ENCODE peak calls at places on chromosome 18, in eight cellular contexts. D is K562, W is GM23338, K is A549, I is HCT116, T is SK-N-SH, Y is GM12878, S is HL-60. L is an unnamed sample.

GRCh38 chr18:23538870-23539269 is 35.6 kb downstream of the RMC1 start:
- DNase-seq in W (no peak), I (no peak), S (no peak), T (no peak), Y (no peak), K (no peak), D (no peak), L (no peak)

GRCh38 chr18:42187611-42188378 is 232.8 kb downstream of the PIK3C3 start:
- DNase-seq in T (no peak), K (no peak), I (no peak), D (no peak), Y (peak; percentile 46), S (no peak), W (no peak), L (no peak)

GRCh38 chr18:47595816-47596501 is 334.5 kb downstream of the SMAD2 start:
- DNase-seq in D (peak; percentile 50), Y (peak; percentile 8), T (no peak), W (peak; percentile 85), K (peak; percentile 9), S (no peak), I (peak; percentile 10), L (peak; percentile 2)

GRCh38 chr18:79588636-79589481 is 90.7 kb upstream of the CTDP1 start:
- DNase-seq in I (no peak), T (no peak), W (peak; percentile 50), D (no peak), S (no peak), Y (no peak), K (no peak), L (no peak)

GRCh38 chr18:57575542-57575941 is 11.0 kb downstream of the FECH start:
- DNase-seq in Y (no peak), W (no peak), T (no peak), K (no peak), S (no peak), I (no peak), D (no peak), L (no peak)

GRCh38 chr18:56789004-56789888 is 138.1 kb downstream of the WDR7 start:
- DNase-seq in D (peak; percentile 30), W (peak; percentile 81), I (peak; percentile 23), S (peak; percentile 39), T (peak; percentile 4), K (peak; percentile 36), Y (no peak), L (peak; percentile 13)

GRCh38 chr18:55997156-55997561 is 409.2 kb upstream of the TCF4 start:
- DNase-seq in Y (no peak), S (no peak), D (no peak), I (no peak), W (peak; percentile 22), K (no peak), T (no peak), L (no peak)

GRCh38 chr18:11672198-11672597 is 16.9 kb upstream of the GNAL start:
- DNase-seq in T (no peak), Y (no peak), W (no peak), K (no peak), S (no peak), I (no peak), D (no peak), L (no peak)

GRCh38 chr18:52160652-52161051 is 179.3 kb upstream of the DCC start:
- DNase-seq in K (peak; percentile 0), S (no peak), I (no peak), W (peak; percentile 73), D (no peak), T (no peak), Y (no peak), L (no peak)

GRCh38 chr18:2970762-2971659 is 41.9 kb downstream of the LPIN2 start:
- DNase-seq in K (no peak), W (no peak), S (peak; percentile 92), T (no peak), I (no peak), D (no peak), Y (no peak), L (no peak)

GRCh38 chr18:10973579-10974260 is 175.6 kb downstream of the PIEZO2 start:
- DNase-seq in D (no peak), S (no peak), K (peak; percentile 0), I (no peak), W (no peak), T (no peak), Y (no peak), L (peak; percentile 2)

GRCh38 chr18:69845588-69846506 is 101.8 kb downstream of the CD226 start:
- DNase-seq in I (no peak), Y (no peak), D (no peak), K (peak; percentile 22), T (no peak), W (peak; percentile 43), S (no peak), L (no peak)

GRCh38 chr18:23138470-23138869 is 3.2 kb downstream of the CABLES1 start:
- DNase-seq in T (peak; percentile 39), I (no peak), D (no peak), K (no peak), Y (no peak), W (no peak), S (no peak), L (no peak)

GRCh38 chr18:55268146-55268545 is 308.9 kb upstream of the CCDC68 start:
- DNase-seq in T (no peak), K (no peak), I (no peak), W (no peak), D (no peak), S (no peak), Y (peak; percentile 94), L (no peak)

GRCh38 chr18:9557250-9557943 is 57.0 kb downstream of the PPP4R1 start:
- DNase-seq in S (no peak), T (no peak), I (no peak), W (no peak), D (no peak), K (no peak), Y (no peak), L (no peak)

GRCh38 chr18:70452501-70452900 is 163.7 kb downstream of the SOCS6 start:
- DNase-seq in T (no peak), I (no peak), D (no peak), K (no peak), Y (no peak), W (peak; percentile 24), S (no peak), L (no peak)

GRCh38 chr18:49250819-49251388 is 209.5 kb downstream of the DYM start:
- DNase-seq in S (peak; percentile 37), K (peak; percentile 16), W (peak; percentile 50), T (peak; percentile 26), D (no peak), Y (no peak), I (no peak), L (no peak)

GRCh38 chr18:49247786-49248185 is 212.7 kb downstream of the DYM start:
- DNase-seq in K (peak; percentile 2), W (no peak), Y (no peak), D (no peak), I (no peak), T (no peak), S (no peak), L (no peak)

GRCh38 chr18:49249523-49249922 is 210.9 kb downstream of the DYM start:
- DNase-seq in K (peak; percentile 12), T (no peak), Y (no peak), W (no peak), I (no peak), D (no peak), S (peak; percentile 74), L (no peak)

GRCh38 chr18:49251451-49251850 is 209.0 kb downstream of the DYM start:
- DNase-seq in K (no peak), Y (no peak), S (no peak), D (no peak), I (no peak), T (no peak), W (no peak), L (no peak)
- TF ChIP-seq REST in K (no peak), Y (no peak), S (no peak), D (no peak), I (no peak), T (no peak), W (no peak), L (no peak)

GRCh38 chr18:46419391-46420141 is 237.5 kb downstream of the LOXHD1 start:
- DNase-seq in D (no peak), W (peak; percentile 66), I (no peak), T (peak; percentile 73), K (no peak), Y (no peak), S (no peak), L (no peak)
- TF ChIP-seq REST in D (no peak), W (no peak), I (no peak), T (no peak), K (no peak), Y (no peak), S (no peak), L (no peak)

DNA sequence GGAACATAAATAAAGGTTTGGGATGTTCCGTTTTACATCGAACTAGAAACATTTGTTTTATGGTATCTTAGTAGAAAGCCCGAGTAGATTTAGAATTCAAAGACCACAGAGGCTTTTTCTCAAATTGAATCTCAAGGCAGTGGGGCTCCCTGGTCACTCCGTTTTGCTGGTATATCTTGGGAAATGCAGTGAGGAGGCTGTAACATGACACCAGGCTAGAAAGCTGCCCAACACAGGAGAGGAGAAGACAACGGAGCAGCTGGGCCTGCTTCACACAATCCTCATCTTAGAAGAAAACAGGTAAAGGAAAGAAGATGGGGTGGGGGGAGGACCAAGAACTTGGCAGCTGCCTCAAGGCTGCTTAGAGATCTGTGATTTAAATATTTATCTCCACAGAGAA is 38.3 kb upstream of the EPB41L3 start:
- DNase-seq in T (no peak), W (peak; percentile 71), S (no peak), D (no peak), K (no peak), Y (no peak), I (no peak), L (no peak)
- TF ChIP-seq REST in T (no peak), W (no peak), S (no peak), D (no peak), K (no peak), Y (no peak), I (no peak), L (no peak)

GRCh38 chr18:28331551-28331950 is 154.6 kb upstream of the CDH2 start:
- DNase-seq in Y (no peak), T (no peak), I (no peak), D (no peak), K (no peak), W (no peak), S (no peak), L (no peak)
- TF ChIP-seq REST in Y (no peak), T (no peak), I (no peak), D (no peak), K (no peak), W (no peak), S (no peak), L (no peak)

GRCh38 chr18:62693659-62694058 is 21.7 kb upstream of the PHLPP1 start:
- DNase-seq in S (no peak), W (no peak), K (no peak), D (no peak), T (no peak), Y (no peak), I (no peak), L (no peak)

GRCh38 chr18:62702259-62702658 is 13.1 kb upstream of the PHLPP1 start:
- DNase-seq in W (no peak), I (no peak), D (no peak), S (peak; percentile 85), Y (no peak), T (no peak), K (no peak), L (no peak)

DNA sequence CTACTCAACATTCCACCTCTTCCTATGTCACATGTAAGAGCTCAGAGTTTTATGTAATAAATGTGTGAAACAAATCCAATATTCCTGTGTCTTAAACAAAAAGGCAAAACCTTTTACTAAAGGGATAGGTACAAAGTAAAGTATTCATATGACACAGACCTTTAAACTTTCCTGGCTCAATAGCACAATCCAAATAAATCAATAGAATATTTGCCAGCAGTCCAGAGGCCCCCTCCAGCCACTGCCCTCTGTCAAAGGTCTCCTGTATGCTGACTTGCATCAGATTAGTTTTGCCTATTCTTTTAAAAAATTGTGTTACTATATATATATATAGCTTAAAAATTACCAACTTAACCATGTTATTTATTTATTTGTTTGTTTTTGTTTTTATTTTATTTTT is 17.7 kb upstream of the PHLPP1 start:
- DNase-seq in I (no peak), W (no peak), S (no peak), Y (no peak), K (no peak), D (no peak), T (no peak), L (no peak)
- TF ChIP-seq REST in I (no peak), W (no peak), S (no peak), Y (no peak), K (no peak), D (no peak), T (no peak), L (no peak)

L was measured in Panc1.